ENCODE peak calls at places on chromosomes 7 and 10, in ten cellular contexts. K, E, W, D, M, Z, Q, L, G and N are unnamed samples.

GRCh38 chr10:12448340-12448728 is 99.0 kb downstream of the CAMK1D start:
- DNase-seq in K (no peak), E (no peak), W (no peak), D (no peak), M (no peak), Z (no peak), Q (no peak), L (no peak), G (no peak), N (no peak)

GRCh38 chr10:501596-501995 is 187.9 kb downstream of the DIP2C start:
- DNase-seq in K (no peak), E (no peak), W (no peak), D (no peak), M (no peak), Z (no peak), Q (peak; percentile 60), L (no peak), G (no peak), N (no peak)

GRCh38 chr7:18768256-18768655 is 272.7 kb downstream of the HDAC9 start:
- DNase-seq in K (no peak), E (peak; percentile 55), W (peak; percentile 73), D (no peak), M (no peak), Z (no peak), Q (no peak), L (no peak), G (no peak), N (no peak)

GRCh38 chr10:75233444-75234016 is 2.2 kb downstream of the COMTD1 start:
- DNase-seq in K (no peak), E (no peak), W (no peak), D (no peak), M (no peak), Z (no peak), Q (peak; percentile 49), L (peak; percentile 19), G (no peak), N (no peak)

GRCh38 chr7:84841809-84842208 is 345.0 kb downstream of the SEMA3D start:
- DNase-seq in K (no peak), E (peak; percentile 74), W (no peak), D (no peak), M (no peak), Z (no peak), Q (no peak), L (no peak), G (no peak), N (no peak)

GRCh38 chr7:8325067-8325466 is 63.1 kb upstream of the ICA1 start:
- DNase-seq in K (no peak), E (no peak), W (peak; percentile 1), D (no peak), M (no peak), Z (no peak), Q (peak; percentile 32), L (no peak), G (no peak), N (no peak)

GRCh38 chr7:138460176-138460648 is at the start of gene TRIM24:
- DNase-seq in K (no peak), E (peak; percentile 96), W (no peak), D (no peak), M (peak; percentile 95), Z (peak; percentile 89), Q (no peak), L (peak; percentile 97), G (no peak), N (no peak)

GRCh38 chr10:82815680-82816079 is 940.7 kb downstream of the NRG3 start:
- DNase-seq in K (no peak), E (no peak), W (no peak), D (no peak), M (no peak), Z (no peak), Q (no peak), L (no peak), G (no peak), N (no peak)